ENCODE peak calls at places on chromosomes 6 and 20, in five cellular contexts. One of them, this sample, is unnamed.

GRCh38 chr6:169162249-169162967 is 91.2 kb downstream of the THBS2 start:
- DNase-seq in GM12865: no peak
- DNase-seq in adrenal gland: no peak
- DNase-seq in sigmoid colon: no peak
- DNase-seq in suprapubic skin: no peak
- DNase-seq in this sample: no peak

GRCh38 chr6:160029525-160029924 is 60.6 kb downstream of the IGF2R start:
- DNase-seq in adrenal gland: no peak
- DNase-seq in suprapubic skin: no peak
- DNase-seq in GM12865: no peak
- DNase-seq in sigmoid colon: no peak
- DNase-seq in this sample: no peak

GRCh38 chr20:60789399-60789798 is 462.7 kb upstream of the CDH4 start:
- DNase-seq in adrenal gland: no peak
- DNase-seq in GM12865: no peak
- DNase-seq in sigmoid colon: no peak
- DNase-seq in suprapubic skin: no peak
- DNase-seq in this sample: no peak

GRCh38 chr6:95293257-95293656 is 284.1 kb upstream of the MANEA start:
- DNase-seq in suprapubic skin: no peak
- DNase-seq in GM12865: no peak
- DNase-seq in adrenal gland: no peak
- DNase-seq in sigmoid colon: no peak
- DNase-seq in this sample: no peak

GRCh38 chr6:125884656-125885055 is 71.9 kb upstream of the HINT3 start:
- DNase-seq in GM12865: no peak
- DNase-seq in sigmoid colon: no peak
- DNase-seq in suprapubic skin: no peak
- DNase-seq in adrenal gland: no peak
- DNase-seq in this sample: no peak

GRCh38 chr6:34234667-34235604 is 1.7 kb upstream of the HMGA1 start:
- DNase-seq in suprapubic skin: peak
- DNase-seq in sigmoid colon: peak
- DNase-seq in adrenal gland: no peak
- DNase-seq in GM12865: peak
- DNase-seq in this sample: no peak

GRCh38 chr20:8127553-8128255 is 4.4 kb upstream of the PLCB1 start:
- DNase-seq in adrenal gland: no peak
- DNase-seq in suprapubic skin: no peak
- DNase-seq in sigmoid colon: no peak
- DNase-seq in GM12865: peak
- DNase-seq in this sample: no peak

GRCh38 chr6:28953039-28953872 is 29.5 kb upstream of the TRIM27 start:
- DNase-seq in adrenal gland: no peak
- DNase-seq in sigmoid colon: no peak
- DNase-seq in GM12865: peak
- DNase-seq in suprapubic skin: no peak
- DNase-seq in this sample: no peak

GRCh38 chr6:92231220-92231701 is 1188.1 kb downstream of the EPHA7 start:
- DNase-seq in GM12865: no peak
- DNase-seq in adrenal gland: no peak
- DNase-seq in suprapubic skin: no peak
- DNase-seq in sigmoid colon: no peak
- DNase-seq in this sample: no peak

GRCh38 chr6:122790740-122791679 is 2.0 kb downstream of the SMPDL3A start:
- DNase-seq in adrenal gland: peak
- DNase-seq in suprapubic skin: no peak
- DNase-seq in sigmoid colon: no peak
- DNase-seq in GM12865: no peak
- DNase-seq in this sample: no peak

GRCh38 chr6:133698272-133698671 is 190.6 kb upstream of the TCF21 start:
- DNase-seq in suprapubic skin: no peak
- DNase-seq in GM12865: no peak
- DNase-seq in adrenal gland: no peak
- DNase-seq in sigmoid colon: no peak
- DNase-seq in this sample: no peak

GRCh38 chr6:22886881-22887581 is 317.7 kb downstream of the HDGFL1 start:
- DNase-seq in adrenal gland: no peak
- DNase-seq in suprapubic skin: no peak
- DNase-seq in GM12865: peak
- DNase-seq in sigmoid colon: no peak
- DNase-seq in this sample: no peak

GRCh38 chr20:25310268-25310920 is 62.5 kb downstream of the PYGB start:
- DNase-seq in GM12865: peak
- DNase-seq in suprapubic skin: peak
- DNase-seq in adrenal gland: peak
- DNase-seq in sigmoid colon: peak
- DNase-seq in this sample: no peak

GRCh38 chr6:40692311-40692710 is 105.1 kb upstream of the LRFN2 start:
- DNase-seq in adrenal gland: no peak
- DNase-seq in suprapubic skin: no peak
- DNase-seq in GM12865: no peak
- DNase-seq in sigmoid colon: no peak
- DNase-seq in this sample: no peak

GRCh38 chr6:30847421-30847970 is 36.8 kb upstream of the DDR1 start:
- DNase-seq in adrenal gland: no peak
- DNase-seq in suprapubic skin: no peak
- DNase-seq in GM12865: no peak
- DNase-seq in sigmoid colon: no peak
- DNase-seq in this sample: no peak

GRCh38 chr6:157873735-157874344 is 50.8 kb downstream of the SNX9 start:
- DNase-seq in GM12865: peak
- DNase-seq in adrenal gland: peak
- DNase-seq in sigmoid colon: peak
- DNase-seq in suprapubic skin: peak
- DNase-seq in this sample: peak

GRCh38 chr20:37564388-37565133 is 36.9 kb upstream of the BLCAP start:
- DNase-seq in GM12865: peak
- DNase-seq in sigmoid colon: no peak
- DNase-seq in adrenal gland: peak
- DNase-seq in suprapubic skin: no peak
- DNase-seq in this sample: peak

GRCh38 chr6:40395066-40395697 is 192.0 kb downstream of the LRFN2 start:
- DNase-seq in GM12865: no peak
- DNase-seq in adrenal gland: peak
- DNase-seq in sigmoid colon: no peak
- DNase-seq in suprapubic skin: no peak
- DNase-seq in this sample: no peak

GRCh38 chr6:14384175-14384949 is 266.8 kb downstream of the CD83 start:
- DNase-seq in suprapubic skin: no peak
- DNase-seq in sigmoid colon: no peak
- DNase-seq in adrenal gland: no peak
- DNase-seq in GM12865: no peak
- DNase-seq in this sample: no peak

GRCh38 chr6:27280064-27280539 is 32.0 kb downstream of the POM121L2 start:
- DNase-seq in adrenal gland: no peak
- DNase-seq in GM12865: peak
- DNase-seq in suprapubic skin: no peak
- DNase-seq in sigmoid colon: no peak
- DNase-seq in this sample: no peak

GRCh38 chr6:35077006-35077712 is 64.0 kb downstream of the TCP11 start:
- DNase-seq in suprapubic skin: peak
- DNase-seq in GM12865: no peak
- DNase-seq in adrenal gland: no peak
- DNase-seq in sigmoid colon: peak
- DNase-seq in this sample: no peak

GRCh38 chr6:161169690-161170089 is 104.2 kb downstream of the AGPAT4 start:
- DNase-seq in sigmoid colon: peak
- DNase-seq in suprapubic skin: no peak
- DNase-seq in adrenal gland: peak
- DNase-seq in GM12865: no peak
- DNase-seq in this sample: no peak

GRCh38 chr6:111423055-111423633 is 59.9 kb downstream of the REV3L start:
- DNase-seq in suprapubic skin: no peak
- DNase-seq in GM12865: no peak
- DNase-seq in adrenal gland: no peak
- DNase-seq in sigmoid colon: no peak
- DNase-seq in this sample: no peak
- H3K4me3 ChIP-seq in suprapubic skin: no peak
- H3K4me3 ChIP-seq in GM12865: no peak
- H3K4me3 ChIP-seq in adrenal gland: no peak
- H3K4me3 ChIP-seq in sigmoid colon: no peak
- H3K4me3 ChIP-seq in this sample: no peak

GRCh38 chr6:21665101-21665435 is 71.5 kb downstream of the SOX4 start:
- DNase-seq in suprapubic skin: no peak
- DNase-seq in GM12865: no peak
- DNase-seq in sigmoid colon: no peak
- DNase-seq in adrenal gland: no peak
- DNase-seq in this sample: no peak

GRCh38 chr6:21664263-21665081 is 70.9 kb downstream of the SOX4 start:
- DNase-seq in adrenal gland: no peak
- DNase-seq in suprapubic skin: no peak
- DNase-seq in GM12865: no peak
- DNase-seq in sigmoid colon: peak
- DNase-seq in this sample: peak

GRCh38 chr6:21666200-21666671 is 72.7 kb downstream of the SOX4 start:
- DNase-seq in sigmoid colon: no peak
- DNase-seq in adrenal gland: no peak
- DNase-seq in suprapubic skin: no peak
- DNase-seq in GM12865: peak
- DNase-seq in this sample: peak

GRCh38 chr6:21666788-21667681 is 73.5 kb downstream of the SOX4 start:
- DNase-seq in adrenal gland: no peak
- DNase-seq in sigmoid colon: no peak
- DNase-seq in GM12865: no peak
- DNase-seq in suprapubic skin: no peak
- DNase-seq in this sample: no peak

GRCh38 chr6:21665436-21666199 is 72.1 kb downstream of the SOX4 start:
- DNase-seq in GM12865: no peak
- DNase-seq in adrenal gland: no peak
- DNase-seq in sigmoid colon: no peak
- DNase-seq in suprapubic skin: no peak
- DNase-seq in this sample: no peak
- H3K4me3 ChIP-seq in GM12865: peak
- H3K4me3 ChIP-seq in adrenal gland: no peak
- H3K4me3 ChIP-seq in sigmoid colon: peak
- H3K4me3 ChIP-seq in suprapubic skin: peak
- H3K4me3 ChIP-seq in this sample: peak

GRCh38 chr20:64160536-64161495 is 3.4 kb upstream of the MYT1 start:
- DNase-seq in sigmoid colon: no peak
- DNase-seq in suprapubic skin: no peak
- DNase-seq in GM12865: no peak
- DNase-seq in adrenal gland: no peak
- DNase-seq in this sample: no peak
- H3K4me3 ChIP-seq in sigmoid colon: no peak
- H3K4me3 ChIP-seq in suprapubic skin: no peak
- H3K4me3 ChIP-seq in GM12865: no peak
- H3K4me3 ChIP-seq in adrenal gland: no peak
- H3K4me3 ChIP-seq in this sample: no peak

GRCh38 chr20:62364911-62365736 is 2.0 kb downstream of the LAMA5 start:
- DNase-seq in suprapubic skin: no peak
- DNase-seq in GM12865: no peak
- DNase-seq in adrenal gland: peak
- DNase-seq in sigmoid colon: peak
- DNase-seq in this sample: peak

GRCh38 chr20:62365814-62366369 is 1.2 kb downstream of the LAMA5 start:
- DNase-seq in suprapubic skin: no peak
- DNase-seq in GM12865: no peak
- DNase-seq in adrenal gland: peak
- DNase-seq in sigmoid colon: peak
- DNase-seq in this sample: peak

GRCh38 chr20:62362991-62363919 is 3.9 kb downstream of the LAMA5 start:
- DNase-seq in suprapubic skin: peak
- DNase-seq in sigmoid colon: peak
- DNase-seq in adrenal gland: peak
- DNase-seq in GM12865: no peak
- DNase-seq in this sample: peak

GRCh38 chr20:62362590-62362940 is 4.5 kb downstream of the LAMA5 start:
- DNase-seq in suprapubic skin: no peak
- DNase-seq in adrenal gland: no peak
- DNase-seq in sigmoid colon: no peak
- DNase-seq in GM12865: no peak
- DNase-seq in this sample: no peak

DNA sequence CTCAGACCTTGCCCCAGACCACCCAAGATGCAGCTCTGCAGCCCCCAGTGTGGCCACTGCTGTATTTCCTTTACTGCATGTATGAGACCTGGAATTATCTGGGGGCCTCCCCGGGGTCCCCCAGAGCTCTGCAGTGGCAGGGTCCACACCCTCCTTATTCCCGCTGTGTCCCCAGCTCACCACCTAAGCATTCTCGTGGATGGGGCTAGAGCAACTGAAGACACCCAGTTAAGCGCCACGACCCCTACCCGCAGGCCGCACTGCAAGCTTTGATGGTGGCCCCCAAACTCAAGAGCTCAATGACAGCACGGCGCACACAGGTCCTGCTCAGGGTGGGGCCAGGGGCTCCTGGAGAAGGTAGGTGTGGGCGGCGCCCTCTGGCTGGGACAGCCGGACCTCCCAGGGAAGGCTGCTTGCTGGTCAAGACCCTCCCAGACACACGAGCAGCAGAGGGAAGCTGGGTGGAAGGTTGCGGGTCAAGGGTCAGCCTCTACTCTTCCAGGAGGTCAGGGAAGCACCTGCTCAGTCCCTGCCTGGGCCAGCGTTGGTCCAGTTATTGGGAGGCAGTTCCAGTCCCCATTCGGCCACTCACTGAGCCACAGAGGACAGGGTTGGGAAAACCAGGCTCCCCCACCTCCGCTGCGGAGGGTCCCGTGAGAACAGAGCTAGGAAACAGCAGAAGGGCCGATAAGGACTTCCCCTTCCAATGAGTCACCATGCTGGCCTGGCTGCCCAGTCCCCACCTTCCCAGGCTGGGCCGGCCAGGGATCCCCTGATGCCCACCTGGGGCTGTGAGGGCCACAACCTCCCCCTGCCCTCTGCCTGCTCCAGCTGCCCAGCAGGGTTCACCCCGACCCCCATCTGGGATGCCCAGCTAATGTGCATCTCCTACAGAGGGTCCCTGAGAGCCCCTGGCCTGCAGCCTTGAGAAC is 2.9 kb downstream of the LAMA5 start:
- DNase-seq in sigmoid colon: peak
- DNase-seq in adrenal gland: peak
- DNase-seq in GM12865: no peak
- DNase-seq in suprapubic skin: peak
- DNase-seq in this sample: peak
- H3K4me3 ChIP-seq in sigmoid colon: peak
- H3K4me3 ChIP-seq in adrenal gland: no peak
- H3K4me3 ChIP-seq in GM12865: no peak
- H3K4me3 ChIP-seq in suprapubic skin: peak
- H3K4me3 ChIP-seq in this sample: peak

GRCh38 chr6:80520195-80520594 is 413.7 kb downstream of the BCKDHB start:
- DNase-seq in sigmoid colon: no peak
- DNase-seq in GM12865: no peak
- DNase-seq in adrenal gland: no peak
- DNase-seq in suprapubic skin: no peak
- DNase-seq in this sample: no peak

GRCh38 chr6:80523531-80523970 is 417.1 kb downstream of the BCKDHB start:
- DNase-seq in adrenal gland: peak
- DNase-seq in sigmoid colon: no peak
- DNase-seq in suprapubic skin: no peak
- DNase-seq in GM12865: no peak
- DNase-seq in this sample: no peak

GRCh38 chr6:80523029-80523428 is 416.6 kb downstream of the BCKDHB start:
- DNase-seq in sigmoid colon: no peak
- DNase-seq in suprapubic skin: no peak
- DNase-seq in adrenal gland: no peak
- DNase-seq in GM12865: no peak
- DNase-seq in this sample: no peak

GRCh38 chr6:80517525-80517924 is 411.1 kb downstream of the BCKDHB start:
- DNase-seq in adrenal gland: no peak
- DNase-seq in GM12865: no peak
- DNase-seq in sigmoid colon: no peak
- DNase-seq in suprapubic skin: no peak
- DNase-seq in this sample: no peak

GRCh38 chr6:80522556-80522955 is 416.1 kb downstream of the BCKDHB start:
- DNase-seq in suprapubic skin: no peak
- DNase-seq in adrenal gland: no peak
- DNase-seq in GM12865: no peak
- DNase-seq in sigmoid colon: no peak
- DNase-seq in this sample: no peak
- H3K4me3 ChIP-seq in suprapubic skin: no peak
- H3K4me3 ChIP-seq in adrenal gland: no peak
- H3K4me3 ChIP-seq in GM12865: no peak
- H3K4me3 ChIP-seq in sigmoid colon: no peak
- H3K4me3 ChIP-seq in this sample: no peak